ENCODE peak calls at places on chromosomes 16 and 17, in nine cellular contexts. J is GM23338, G is prostate gland, Q is endothelial cell of umbilical vein, T is HCT116, Y is spleen, U is Panc1, P is breast epithelium, W is K562. K is an unnamed sample.

GRCh38 chr17:6927290-6927844 is 68.5 kb upstream of the ALOX12 start:
- DNase-seq in Y (no peak), P (no peak), W (no peak), Q (no peak), T (no peak), G (no peak), U (no peak), J (no peak), K (no peak)

GRCh38 chr17:73514146-73514863 is 129.9 kb downstream of the SDK2 start:
- DNase-seq in U (no peak), T (no peak), Y (no peak), G (no peak), J (no peak), Q (no peak), W (no peak), P (no peak), K (no peak)

GRCh38 chr17:63537991-63538692 is 12.1 kb upstream of the DCAF7 start:
- DNase-seq in G (no peak), P (no peak), Q (no peak), W (peak; percentile 62), J (peak; percentile 67), Y (no peak), T (no peak), U (no peak), K (no peak)

GRCh38 chr17:6476061-6476833 is 32.0 kb downstream of the PIMREG start:
- DNase-seq in W (peak; percentile 25), Q (no peak), G (no peak), P (no peak), Y (no peak), T (no peak), J (no peak), U (no peak), K (no peak)

GRCh38 chr16:540645-541340 is 13.3 kb downstream of the CAPN15 start:
- DNase-seq in Q (no peak), J (no peak), P (no peak), W (no peak), U (no peak), G (no peak), T (no peak), Y (no peak), K (no peak)

GRCh38 chr16:1078579-1079021 is 6.1 kb downstream of the SSTR5 start:
- DNase-seq in U (peak; percentile 64), W (no peak), Q (peak; percentile 95), J (no peak), T (no peak), Y (no peak), G (peak; percentile 91), P (peak; percentile 65), K (peak; percentile 91)

GRCh38 chr17:32504166-32504990 is 17.6 kb downstream of the CDK5R1 start:
- DNase-seq in Q (no peak), W (no peak), G (no peak), J (no peak), Y (peak; percentile 89), U (no peak), T (no peak), P (no peak), K (no peak)

GRCh38 chr17:77622627-77623026 is 335.9 kb upstream of the TNRC6C start:
- DNase-seq in J (no peak), G (no peak), U (no peak), W (no peak), T (no peak), Q (no peak), P (no peak), Y (no peak), K (no peak)

GRCh38 chr16:66262253-66263167 is 104.0 kb upstream of the CDH5 start:
- DNase-seq in T (no peak), P (peak; percentile 23), W (no peak), G (no peak), J (no peak), U (no peak), Y (no peak), Q (no peak), K (no peak)

GRCh38 chr16:65889533-65889966 is 476.9 kb upstream of the CDH5 start:
- DNase-seq in G (peak; percentile 37), P (no peak), W (no peak), J (no peak), Q (peak; percentile 16), T (no peak), Y (no peak), U (no peak), K (no peak)

GRCh38 chr17:17043668-17044226 is 1.5 kb downstream of the MPRIP start:
- DNase-seq in W (no peak), Y (no peak), Q (peak; percentile 33), G (no peak), J (peak; percentile 32), P (no peak), U (no peak), T (no peak), K (peak; percentile 23)

GRCh38 chr16:31200821-31201510 is 1.6 kb downstream of the PYCARD start:
- DNase-seq in Y (peak; percentile 74), U (no peak), Q (no peak), P (no peak), G (no peak), J (no peak), W (no peak), T (no peak), K (no peak)

GRCh38 chr17:51435641-51436091 is 175.3 kb downstream of the UTP18 start:
- DNase-seq in Y (no peak), J (peak; percentile 79), W (peak; percentile 20), U (no peak), G (peak; percentile 42), T (peak; percentile 85), Q (peak; percentile 51), P (no peak), K (peak; percentile 80)

GRCh38 chr16:89455178-89455577 is 35.2 kb downstream of the ANKRD11 start:
- DNase-seq in Q (no peak), Y (no peak), U (no peak), W (no peak), G (no peak), T (no peak), J (no peak), P (no peak), K (no peak)

GRCh38 chr17:16374129-16374528 is 6.8 kb upstream of the UBB start:
- DNase-seq in Q (peak; percentile 20), W (no peak), J (no peak), P (no peak), T (no peak), U (no peak), G (no peak), Y (no peak), K (no peak)

GRCh38 chr17:82956726-82957468 is 117.1 kb upstream of the ZNF750 start:
- DNase-seq in Y (peak; percentile 65), U (no peak), Q (no peak), W (no peak), T (no peak), P (no peak), J (no peak), G (no peak), K (peak; percentile 17)

GRCh38 chr16:2278272-2278608 is 10.3 kb upstream of the RNPS1 start:
- DNase-seq in P (no peak), U (no peak), G (no peak), Y (no peak), W (no peak), J (peak; percentile 74), Q (no peak), T (no peak), K (no peak)
- TF ChIP-seq CTCF in P (no peak), U (no peak), G (no peak), Y (no peak), W (no peak), J (peak; percentile 28), Q (no peak), T (peak; percentile 39), K (no peak)

GRCh38 chr16:73572135-73572534 is 524.2 kb upstream of the ZFHX3 start:
- DNase-seq in U (no peak), Q (no peak), G (peak; percentile 63), W (no peak), T (no peak), P (peak; percentile 35), Y (no peak), J (peak; percentile 51), K (peak; percentile 58)

GRCh38 chr16:73565263-73565662 is 517.3 kb upstream of the ZFHX3 start:
- DNase-seq in G (no peak), Y (no peak), W (no peak), U (no peak), J (peak; percentile 77), Q (no peak), T (peak; percentile 15), P (no peak), K (no peak)

GRCh38 chr16:73569266-73569665 is 521.3 kb upstream of the ZFHX3 start:
- DNase-seq in W (no peak), G (no peak), Q (no peak), P (no peak), T (no peak), U (no peak), J (no peak), Y (no peak), K (no peak)

GRCh38 chr16:73565925-73566324 is 518.0 kb upstream of the ZFHX3 start:
- DNase-seq in W (no peak), P (no peak), Q (no peak), J (no peak), Y (no peak), T (no peak), G (no peak), U (no peak), K (no peak)

GRCh38 chr16:73568769-73569168 is 520.8 kb upstream of the ZFHX3 start:
- DNase-seq in U (no peak), T (no peak), W (no peak), J (no peak), G (no peak), Q (no peak), P (no peak), Y (no peak), K (no peak)
- H3K4me3 ChIP-seq in U (no peak overlapping the region), T (no peak overlapping the region), W (no peak overlapping the region), J (no peak overlapping the region), G (no peak overlapping the region), Q (no peak overlapping the region), P (no peak overlapping the region), Y (no peak overlapping the region), K (no peak overlapping the region)

DNA sequence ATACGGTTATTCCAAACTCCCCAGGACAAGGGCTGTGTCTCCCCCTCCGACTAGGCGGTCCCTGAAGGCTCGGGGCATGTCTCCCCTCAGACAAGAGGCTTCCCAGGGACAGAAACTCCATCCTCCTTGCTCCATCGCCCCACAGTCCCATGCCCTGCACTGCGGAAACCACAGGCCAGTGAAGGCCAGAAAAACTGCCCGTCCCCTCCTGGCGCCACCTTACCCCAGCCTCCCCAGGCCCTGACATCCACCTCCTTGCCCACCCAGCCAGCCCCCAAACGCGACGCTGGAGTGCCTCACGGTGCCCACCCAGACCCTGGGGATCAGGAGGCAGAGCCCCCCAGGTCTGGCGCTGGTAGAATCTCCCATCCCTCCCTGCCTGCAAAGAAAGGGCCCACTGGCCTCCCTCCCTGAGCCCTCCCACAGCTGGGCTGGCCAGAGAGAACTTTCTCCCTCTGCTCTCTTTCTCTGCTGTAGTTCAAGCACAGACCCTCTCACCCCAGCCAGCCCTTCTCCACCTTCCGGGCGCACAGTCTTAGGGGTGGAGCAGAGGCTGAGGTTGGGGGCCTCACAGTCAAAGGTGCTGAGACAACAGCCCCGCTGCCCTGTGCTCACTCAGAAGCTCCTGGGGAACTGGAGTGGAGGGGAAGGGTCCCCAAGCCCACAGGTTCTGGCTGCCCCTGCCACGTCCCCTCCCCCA is 30.7 kb upstream of the KRT17 start:
- DNase-seq in W (no peak), Y (peak; percentile 67), T (no peak), P (no peak), J (no peak), G (no peak), Q (no peak), U (no peak), K (no peak)
- TF ChIP-seq POLR2AphosphoS5 in W (no peak), Y (no peak), T (no peak), P (no peak), J (no peak), G (no peak), Q (no peak), U (no peak), K (no peak)

GRCh38 chr17:39051001-39051605 is 83.9 kb upstream of the FBXO47 start:
- DNase-seq in T (no peak), G (no peak), J (no peak), U (no peak), Q (no peak), W (no peak), Y (no peak), P (no peak), K (peak; percentile 13)

GRCh38 chr17:39045948-39046679 is 78.9 kb upstream of the FBXO47 start:
- DNase-seq in J (peak; percentile 56), G (no peak), T (no peak), U (no peak), Q (no peak), P (no peak), Y (no peak), W (no peak), K (no peak)
- TF ChIP-seq CTCF in J (peak; percentile 49), G (no peak), T (no peak), U (no peak), Q (no peak), P (no peak), Y (no peak), W (peak; percentile 27), K (no peak)